ENCODE peak calls at places on chromosome 6, in six cellular contexts. E is coronary artery, Y is mucosa of descending colon, W is tibial artery, Q is upper lobe of left lung, B is astrocyte of the spinal cord. I is an unnamed sample.

GRCh38 chr6:24606200-24606599 is 39.8 kb downstream of the KIAA0319 start:
- DNase-seq in W (no peak), E (no peak), Y (no peak), B (no peak), Q (no peak), I (no peak)

GRCh38 chr6:14276667-14277404 is 159.3 kb downstream of the CD83 start:
- DNase-seq in Q (no peak), B (peak), W (no peak), E (peak), Y (no peak), I (peak)

GRCh38 chr6:32529697-32530429 is at the start of gene HLA-DRB5:
- DNase-seq in E (no peak), Y (peak), Q (no peak), W (peak), B (no peak), I (peak)

GRCh38 chr6:13484827-13485226 is 2.6 kb downstream of the GFOD1 start:
- DNase-seq in W (no peak), E (no peak), B (no peak), Y (no peak), Q (no peak), I (no peak)

GRCh38 chr6:139219271-139219729 is 72.5 kb downstream of the TXLNB start:
- DNase-seq in Q (no peak), Y (peak), B (peak), W (peak), E (peak), I (peak)

GRCh38 chr6:155889405-155889804 is 433.8 kb upstream of the NOX3 start:
- DNase-seq in Q (no peak), W (no peak), E (no peak), B (no peak), Y (peak), I (no peak)

GRCh38 chr6:169097336-169098052 is 156.2 kb downstream of the THBS2 start:
- DNase-seq in W (no peak), E (no peak), Q (no peak), Y (no peak), B (peak), I (no peak)

GRCh38 chr6:138044458-138044857 is 62.8 kb downstream of the PERP start:
- DNase-seq in Y (no peak), B (no peak), Q (no peak), W (no peak), E (no peak), I (peak)

GRCh38 chr6:143301204-143301603 is 149.3 kb downstream of the ADAT2 start:
- DNase-seq in B (no peak), Q (no peak), E (no peak), Y (no peak), W (no peak), I (no peak)

GRCh38 chr6:121603486-121603885 is 168.0 kb downstream of the GJA1 start:
- DNase-seq in B (no peak), E (no peak), W (no peak), Q (no peak), Y (no peak), I (peak)

GRCh38 chr6:106847116-106847515 is 127.4 kb downstream of the CD24 start:
- DNase-seq in E (no peak), Y (no peak), B (no peak), Q (no peak), W (no peak), I (no peak)

GRCh38 chr6:111591370-111591900 is 14.2 kb downstream of the TRAF3IP2 start:
- DNase-seq in E (peak), B (peak), Y (peak), W (peak), Q (peak), I (peak)

GRCh38 chr6:152983637-152984386 is 971 bp upstream of the FBXO5 start:
- DNase-seq in B (peak), E (peak), Y (peak), W (peak), Q (peak), I (peak)

GRCh38 chr6:91043751-91044150 is 456.9 kb upstream of the MAP3K7 start:
- DNase-seq in E (no peak), Q (no peak), Y (no peak), W (no peak), B (no peak), I (no peak)

GRCh38 chr6:166903500-166903899 is 52.9 kb downstream of the RNASET2 start:
- DNase-seq in B (no peak), Q (peak), W (no peak), E (no peak), Y (no peak), I (no peak)
- H3K4me3 ChIP-seq in B (no peak), Q (no peak), W (no peak), E (no peak), Y (no peak), I (no peak)

DNA sequence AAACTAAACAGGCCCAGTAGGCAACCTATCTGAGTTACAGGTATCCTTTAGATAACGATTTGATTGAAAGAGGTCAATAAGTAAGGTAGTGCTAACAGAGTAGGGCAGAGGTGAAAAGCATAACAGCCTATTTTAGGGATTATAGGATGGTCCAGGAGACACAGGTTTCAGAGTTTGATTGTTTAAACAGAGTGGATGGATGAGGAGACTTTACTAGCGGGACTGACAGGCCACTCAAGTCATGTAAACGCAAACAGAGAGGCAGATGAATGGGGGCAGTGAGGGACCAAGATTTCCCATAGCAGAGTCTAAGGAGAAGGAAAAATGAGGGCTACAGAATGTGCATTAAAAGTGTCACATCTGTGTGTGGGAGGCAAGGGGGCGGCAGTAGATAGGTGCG is 4.8 kb downstream of the NEDD9 start:
- DNase-seq in Y (no peak), Q (no peak), B (no peak), E (no peak), W (no peak), I (no peak)
- H3K4me3 ChIP-seq in Y (no peak), Q (peak), B (no peak), E (peak), W (peak), I (no peak)

GRCh38 chr6:85747093-85747492 is 104.4 kb upstream of the SYNCRIP start:
- DNase-seq in B (peak), W (no peak), E (no peak), Q (no peak), Y (no peak), I (peak)
- H3K4me3 ChIP-seq in B (no peak), W (no peak), E (no peak), Q (no peak), Y (no peak), I (no peak)

DNA sequence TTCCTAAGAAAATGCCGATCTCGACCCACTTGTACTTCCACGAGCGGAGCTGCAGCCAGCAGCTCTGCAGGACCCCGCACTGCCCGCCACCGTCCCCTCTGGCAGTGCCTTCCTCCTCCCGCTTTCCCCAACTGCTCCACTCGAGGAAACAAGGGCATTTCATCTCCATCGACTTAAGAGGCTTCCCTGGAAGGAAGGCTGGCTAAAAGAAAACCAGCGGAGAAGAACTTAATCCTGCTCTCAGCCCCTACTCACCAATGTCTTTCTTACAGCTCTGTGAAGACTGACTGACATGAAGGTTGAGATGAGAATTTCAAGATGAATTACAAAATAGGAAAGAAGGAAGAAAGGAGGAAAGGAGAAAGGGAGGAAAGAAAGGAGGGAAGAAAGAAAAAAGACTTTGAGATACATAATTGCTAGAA is 15.6 kb downstream of the FOXC1 start:
- DNase-seq in B (no peak), Q (no peak), Y (no peak), E (peak), W (no peak), I (peak)
- H3K4me3 ChIP-seq in B (peak), Q (peak), Y (no peak), E (peak), W (peak), I (peak)

GRCh38 chr6:161066511-161066910 is 74.9 kb downstream of the MAP3K4 start:
- DNase-seq in W (no peak), Y (no peak), B (no peak), Q (no peak), E (no peak), I (peak)

GRCh38 chr6:161064915-161065314 is 73.3 kb downstream of the MAP3K4 start:
- DNase-seq in B (no peak), W (no peak), Y (no peak), Q (no peak), E (no peak), I (no peak)

GRCh38 chr6:161058746-161059145 is 67.2 kb downstream of the MAP3K4 start:
- DNase-seq in W (no peak), Q (no peak), B (no peak), E (no peak), Y (no peak), I (no peak)

GRCh38 chr6:161057103-161058091 is 65.8 kb downstream of the MAP3K4 start:
- DNase-seq in Y (no peak), W (no peak), Q (no peak), E (no peak), B (no peak), I (peak)

GRCh38 chr6:161061576-161061975 is 70.0 kb downstream of the MAP3K4 start:
- DNase-seq in Q (no peak), W (no peak), E (no peak), Y (no peak), B (no peak), I (no peak)
- H3K4me3 ChIP-seq in Q (no peak), W (no peak), E (no peak), Y (no peak), B (no peak), I (no peak)

GRCh38 chr6:7691675-7692452 is 34.0 kb upstream of the BMP6 start:
- DNase-seq in B (peak), W (no peak), E (no peak), Y (peak), Q (no peak), I (peak)

GRCh38 chr6:7696061-7696460 is 29.8 kb upstream of the BMP6 start:
- DNase-seq in E (no peak), B (no peak), W (no peak), Q (no peak), Y (no peak), I (no peak)

GRCh38 chr6:7693827-7694226 is 32.1 kb upstream of the BMP6 start:
- DNase-seq in E (no peak), B (no peak), Q (no peak), Y (no peak), W (no peak), I (no peak)

GRCh38 chr6:7691021-7691420 is 34.9 kb upstream of the BMP6 start:
- DNase-seq in E (no peak), W (no peak), B (no peak), Q (no peak), Y (no peak), I (peak)

DNA sequence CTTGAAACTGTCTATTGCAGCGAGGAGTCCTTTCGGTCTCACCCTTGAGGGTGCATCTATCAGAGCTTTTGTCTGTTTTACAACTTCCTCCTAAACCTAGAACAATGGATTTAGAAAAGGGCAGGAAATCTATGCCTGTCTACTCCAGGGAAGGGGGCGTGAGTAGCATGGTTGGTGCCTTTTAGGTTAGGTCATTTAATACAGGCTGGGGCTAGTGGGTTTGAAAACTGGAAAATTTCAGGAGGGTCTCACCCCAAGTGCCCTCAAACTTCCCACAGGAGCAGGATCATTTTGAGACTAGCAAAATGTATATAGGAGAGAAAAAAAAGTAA is 33.5 kb upstream of the BMP6 start:
- DNase-seq in Q (no peak), E (no peak), W (no peak), B (no peak), Y (no peak), I (no peak)
- H3K4me3 ChIP-seq in Q (no peak), E (peak), W (no peak), B (no peak), Y (no peak), I (no peak)

GRCh38 chr6:22943331-22943730 is 374.0 kb downstream of the HDGFL1 start:
- DNase-seq in Q (no peak), B (no peak), Y (no peak), E (no peak), W (no peak), I (no peak)
- H3K4me3 ChIP-seq in Q (no peak), B (no peak), Y (no peak), E (no peak), W (no peak), I (no peak)

GRCh38 chr6:167893416-167893815 is 66.7 kb downstream of the AFDN start:
- DNase-seq in Y (no peak), W (no peak), Q (no peak), B (peak), E (no peak), I (peak)
- H3K4me3 ChIP-seq in Y (no peak), W (no peak), Q (no peak), B (no peak), E (no peak), I (no peak)

GRCh38 chr6:31462964-31463940 is 34.7 kb upstream of the MICB start:
- DNase-seq in E (peak), W (peak), Y (peak), Q (peak), B (peak), I (peak)

GRCh38 chr6:31466466-31466865 is 31.5 kb upstream of the MICB start:
- DNase-seq in B (no peak), E (no peak), W (no peak), Y (no peak), Q (no peak), I (no peak)

GRCh38 chr6:31465718-31466117 is 32.2 kb upstream of the MICB start:
- DNase-seq in B (no peak), Y (no peak), W (no peak), Q (no peak), E (no peak), I (no peak)

GRCh38 chr6:31464252-31465184 is 33.4 kb upstream of the MICB start:
- DNase-seq in Q (no peak), E (no peak), B (no peak), Y (no peak), W (no peak), I (no peak)

GRCh38 chr6:31465185-31465536 is 32.8 kb upstream of the MICB start:
- DNase-seq in B (no peak), Y (no peak), W (no peak), E (no peak), Q (no peak), I (no peak)
- H3K4me3 ChIP-seq in B (no peak), Y (no peak), W (no peak), E (peak), Q (peak), I (no peak)